ENCODE peak calls at places on chromosomes 3 and 15, in eight cellular contexts. O is psoas muscle; U is breast epithelium; I is MM.1S; S is HepG2; L is CD8-positive, alpha-beta T cell; G is ovary; H is endodermal cell. J is an unnamed sample.
A peak's percentile ranks its signal among the peaks of the same experiment; 100 is the strongest.

GRCh38 chr3:108178676-108179075 is 43.5 kb downstream of the IFT57 start:
- DNase-seq in O (no peak), U (no peak), I (no peak), S (no peak), L (no peak), G (no peak), H (no peak), J (no peak)

GRCh38 chr3:123034996-123035395 is 7.4 kb upstream of the SEMA5B start:
- DNase-seq in O (no peak), U (no peak), I (no peak), S (no peak), L (no peak), G (no peak), H (no peak), J (no peak)

GRCh38 chr15:74121858-74122257 is 8.5 kb upstream of the ISLR2 start:
- DNase-seq in O (no peak), U (no peak), I (no peak), S (no peak), L (no peak), G (no peak), H (peak; percentile 37), J (no peak)

GRCh38 chr3:70360985-70361384 is 48.5 kb upstream of the MDFIC2 start:
- DNase-seq in O (no peak), U (no peak), I (no peak), S (no peak), L (no peak), G (no peak), H (no peak), J (no peak)

GRCh38 chr15:58704155-58704825 is 45.2 kb downstream of the ADAM10 start:
- DNase-seq in O (no peak), U (no peak), I (no peak), S (no peak), L (no peak), G (no peak), H (no peak), J (no peak)

GRCh38 chr15:59688383-59688887 is 685 bp downstream of the BNIP2 start:
- DNase-seq in O (no peak), U (no peak), I (peak; percentile 33), S (peak; percentile 42), L (peak; percentile 19), G (no peak), H (no peak), J (no peak)

GRCh38 chr3:112785321-112786001 is 61.2 kb downstream of the CD200R1L start:
- DNase-seq in O (no peak), U (no peak), I (no peak), S (no peak), L (no peak), G (no peak), H (no peak), J (no peak)

GRCh38 chr3:193129607-193130006 is 111.4 kb upstream of the PLAAT1 start:
- DNase-seq in O (no peak), U (no peak), I (no peak), S (no peak), L (no peak), G (no peak), H (peak; percentile 55), J (peak; percentile 20)

GRCh38 chr3:11641683-11642407 is 1.9 kb downstream of the VGLL4 start:
- DNase-seq in O (no peak), U (no peak), I (no peak), S (no peak), L (no peak), G (no peak), H (no peak), J (no peak)

GRCh38 chr3:30258426-30259392 is 347.7 kb upstream of the TGFBR2 start:
- DNase-seq in O (no peak), U (no peak), I (no peak), S (peak; percentile 100), L (no peak), G (no peak), H (no peak), J (peak; percentile 93)

GRCh38 chr3:23094890-23095462 is 108.2 kb upstream of the UBE2E2 start:
- DNase-seq in O (no peak), U (no peak), I (no peak), S (peak; percentile 28), L (no peak), G (no peak), H (no peak), J (no peak)

GRCh38 chr15:76310470-76311070 is 699 bp downstream of the ETFA start:
- DNase-seq in O (no peak), U (no peak), I (peak; percentile 21), S (no peak), L (no peak), G (no peak), H (no peak), J (no peak)

GRCh38 chr15:58115692-58116091 is 22.5 kb upstream of the AQP9 start:
- DNase-seq in O (no peak), U (no peak), I (no peak), S (peak; percentile 9), L (no peak), G (no peak), H (no peak), J (no peak)

GRCh38 chr3:120172070-120172469 is 77.8 kb upstream of the GSK3B start:
- DNase-seq in O (peak; percentile 64), U (no peak), I (no peak), S (no peak), L (no peak), G (no peak), H (no peak), J (no peak)

GRCh38 chr3:161038725-161039124 is 66.4 kb downstream of the B3GALNT1 start:
- DNase-seq in O (no peak), U (no peak), I (no peak), S (no peak), L (no peak), G (no peak), H (no peak), J (no peak)

GRCh38 chr3:141316851-141317250 is 51.5 kb upstream of the ZBTB38 start:
- DNase-seq in O (no peak), U (no peak), I (no peak), S (no peak), L (no peak), G (no peak), H (no peak), J (no peak)

DNA sequence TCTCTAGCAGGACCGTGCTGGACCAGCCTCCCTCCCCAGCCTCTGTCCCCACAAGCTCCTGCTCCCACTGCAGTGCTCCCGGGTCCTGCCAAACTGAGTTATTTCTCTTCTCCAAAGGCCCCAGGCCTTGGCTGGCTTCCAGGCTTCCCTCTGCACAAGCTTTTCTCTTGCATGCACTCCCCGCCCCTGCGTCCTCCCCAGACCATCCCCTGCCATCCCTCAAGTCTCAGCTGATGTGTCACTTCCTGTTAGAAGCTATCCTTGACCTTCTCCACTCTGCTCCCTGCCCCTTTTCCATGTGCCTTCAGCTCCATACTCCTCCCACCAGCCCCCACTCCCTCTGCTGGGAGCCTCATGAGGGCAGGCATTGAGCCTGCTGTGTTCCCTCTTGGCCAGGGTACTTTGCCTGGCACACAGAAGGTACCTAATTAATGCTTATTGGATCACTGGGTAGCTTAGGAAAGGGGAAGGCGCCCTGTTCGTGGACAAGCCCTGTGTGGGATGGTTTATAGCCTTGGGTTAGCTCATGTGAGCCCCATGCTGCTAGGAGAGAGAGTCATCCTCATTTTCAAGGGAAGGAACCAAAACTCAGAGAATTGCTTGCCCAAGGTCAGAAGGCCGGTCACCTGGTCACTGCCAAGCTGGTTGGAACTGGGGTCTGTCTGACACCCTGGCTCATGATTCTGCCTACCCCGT is 56.4 kb downstream of the FEM1B start:
- DNase-seq in O (peak; percentile 71), U (no peak), I (no peak), S (no peak), L (no peak), G (no peak), H (no peak), J (no peak)
- TF ChIP-seq CTCF in O (no peak), U (no peak), I (no peak), S (no peak), L (no peak), G (no peak), H (no peak), J (no peak)

DNA sequence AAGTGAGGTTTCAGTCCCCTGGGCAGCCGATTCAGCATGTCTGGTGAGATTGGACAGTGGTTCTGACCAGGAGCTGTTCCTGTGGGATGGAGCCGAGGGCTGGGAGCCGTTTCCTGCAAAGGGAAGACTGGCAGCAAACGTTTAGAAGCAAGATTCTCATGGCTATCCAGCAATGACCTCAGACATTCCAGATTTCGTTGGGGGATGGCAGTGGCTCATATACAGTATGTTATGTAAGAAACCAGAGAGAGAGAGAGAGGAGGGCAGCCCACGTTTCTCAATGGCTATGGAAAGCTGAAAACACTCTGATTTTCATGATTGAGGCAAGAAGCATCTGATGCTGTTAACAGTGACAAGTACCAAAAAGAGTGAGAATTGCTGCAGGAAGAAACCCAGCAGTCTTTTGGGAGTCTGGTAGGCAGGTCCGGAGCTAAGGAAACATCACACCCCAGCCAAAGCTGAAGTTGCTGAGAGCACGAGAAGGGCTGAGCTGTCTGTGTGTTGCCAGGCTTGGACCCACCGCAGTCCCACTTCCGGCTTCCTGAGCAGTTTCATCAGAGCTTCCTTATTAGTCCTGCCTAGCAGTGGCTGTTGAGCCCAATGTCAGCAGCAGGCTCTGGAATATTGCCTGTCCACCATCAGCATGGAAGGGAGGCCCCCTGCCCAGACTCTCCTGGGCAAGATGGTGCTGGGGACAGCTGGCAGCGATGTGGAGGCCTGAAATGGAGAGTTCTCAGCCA is 25.5 kb upstream of the VPS8 start:
- DNase-seq in O (peak; percentile 73), U (peak; percentile 71), I (no peak), S (no peak), L (no peak), G (peak; percentile 62), H (no peak), J (no peak)
- H3K4me1 ChIP-seq in O (peaks cover 16% of the 10 kb centered on the region), U (no peaks in the 10 kb centered on the region), I (peaks cover 14% of the 10 kb centered on the region), S (no peaks in the 10 kb centered on the region), L (peaks cover 25% of the 10 kb centered on the region), G (peaks cover 6% of the 10 kb centered on the region), H (peaks cover 4% of the 10 kb centered on the region), J (no peaks in the 10 kb centered on the region)

GRCh38 chr3:58292866-58293265 is 13.2 kb upstream of the RPP14 start:
- DNase-seq in O (no peak), U (no peak), I (no peak), S (no peak), L (no peak), G (no peak), H (no peak), J (no peak)

GRCh38 chr3:58285334-58285733 is 20.7 kb upstream of the RPP14 start:
- DNase-seq in O (no peak), U (no peak), I (no peak), S (no peak), L (no peak), G (no peak), H (no peak), J (no peak)

GRCh38 chr3:58287354-58287753 is 18.7 kb upstream of the RPP14 start:
- DNase-seq in O (no peak), U (no peak), I (no peak), S (no peak), L (no peak), G (no peak), H (no peak), J (no peak)

GRCh38 chr3:58291671-58292338 is 14.2 kb upstream of the RPP14 start:
- DNase-seq in O (no peak), U (no peak), I (no peak), S (no peak), L (no peak), G (no peak), H (no peak), J (no peak)

GRCh38 chr3:58288011-58288728 is 17.9 kb upstream of the RPP14 start:
- DNase-seq in O (no peak), U (no peak), I (no peak), S (peak; percentile 51), L (no peak), G (no peak), H (peak; percentile 3), J (no peak)
- TF ChIP-seq CTCF in O (peak; percentile 19), U (no peak), I (no peak), S (peak; percentile 17), L (no peak), G (no peak), H (peak; percentile 41), J (no peak)

GRCh38 chr15:93066103-93066725 is 22.8 kb downstream of the RGMA start:
- DNase-seq in O (peak; percentile 79), U (no peak), I (no peak), S (no peak), L (no peak), G (no peak), H (no peak), J (no peak)
- H3K4me1 ChIP-seq in O (peaks cover 82% of the 10 kb centered on the region), U (peaks cover 18% of the 10 kb centered on the region), I (no peaks in the 10 kb centered on the region), S (no peaks in the 10 kb centered on the region), L (no peaks in the 10 kb centered on the region), G (peaks cover 21% of the 10 kb centered on the region), H (peaks cover 35% of the 10 kb centered on the region), J (peaks cover 14% of the 10 kb centered on the region)